ENCODE peak calls at places on chromosomes 12 and 14, in six cellular contexts. E is HCT116, A is psoas muscle, J is suprapubic skin, I is breast epithelium, W is Peyer's patch. B is an unnamed sample. For H3K36me3, the result is how much of the 10 kb centered on the place peaks cover.

GRCh38 chr14:51431033-51431709 is 191.1 kb downstream of the TMX1 start:
- DNase-seq in W (no peak), E (no peak), I (no peak), A (no peak), J (no peak), B (no peak)

GRCh38 chr12:82524636-82525035 is 162.1 kb upstream of the TMTC2 start:
- DNase-seq in E (no peak), I (no peak), J (no peak), W (no peak), A (no peak), B (no peak)

GRCh38 chr12:70317781-70318180 is 48.3 kb upstream of the KCNMB4 start:
- DNase-seq in W (no peak), E (no peak), I (no peak), A (no peak), J (no peak), B (peak)

GRCh38 chr14:52312872-52313492 is 1.1 kb upstream of the PTGER2 start:
- DNase-seq in W (no peak), I (no peak), E (no peak), J (no peak), A (no peak), B (no peak)

GRCh38 chr14:37587881-37588666 is 7.0 kb downstream of the FOXA1 start:
- DNase-seq in I (no peak), J (no peak), E (no peak), A (no peak), W (peak), B (no peak)

GRCh38 chr12:47791874-47792273 is 18.8 kb downstream of the SLC48A1 start:
- DNase-seq in W (no peak), J (no peak), A (peak), I (no peak), E (no peak), B (no peak)

GRCh38 chr12:107126688-107127481 is 33.5 kb upstream of the CRY1 start:
- DNase-seq in I (no peak), A (no peak), W (no peak), J (no peak), E (peak), B (no peak)

GRCh38 chr14:51823706-51824105 is 36.7 kb upstream of the GNG2 start:
- DNase-seq in I (no peak), J (no peak), E (no peak), A (no peak), W (no peak), B (no peak)

GRCh38 chr12:121261397-121261796 is 35.1 kb downstream of the CAMKK2 start:
- DNase-seq in J (no peak), W (no peak), A (no peak), E (no peak), I (no peak), B (no peak)

GRCh38 chr12:22039361-22039760 is 6.7 kb upstream of the CMAS start:
- DNase-seq in J (no peak), A (no peak), W (no peak), I (no peak), E (no peak), B (no peak)

GRCh38 chr12:94150483-94151225 is 2.3 kb downstream of the PLXNC1 start:
- DNase-seq in E (no peak), J (no peak), W (peak), A (peak), I (no peak), B (peak)

GRCh38 chr14:52790011-52790755 is 1.2 kb downstream of the GNPNAT1 start:
- DNase-seq in A (no peak), W (no peak), E (no peak), I (no peak), J (no peak), B (no peak)

GRCh38 chr14:52277552-52277951 is 10.1 kb downstream of the PTGDR start:
- DNase-seq in J (no peak), I (no peak), E (no peak), A (no peak), W (no peak), B (no peak)

GRCh38 chr12:2335109-2335508 is 282.3 kb downstream of the CACNA1C start:
- DNase-seq in I (no peak), E (no peak), A (no peak), W (no peak), J (no peak), B (no peak)

GRCh38 chr12:32887058-32887457 is 9.5 kb downstream of the PKP2 start:
- DNase-seq in A (no peak), W (no peak), E (no peak), J (no peak), I (no peak), B (no peak)

GRCh38 chr12:24905431-24905830 is 43.5 kb downstream of the BCAT1 start:
- DNase-seq in J (no peak), E (no peak), A (no peak), I (no peak), W (no peak), B (no peak)

GRCh38 chr12:63212316-63212715 is 61.3 kb upstream of the AVPR1A start:
- DNase-seq in W (no peak), I (no peak), J (no peak), A (no peak), E (no peak), B (no peak)

GRCh38 chr12:114409796-114410520 is 4.0 kb upstream of the TBX5 start:
- DNase-seq in A (no peak), E (no peak), I (no peak), W (no peak), J (no peak), B (no peak)
- H3K4me3 ChIP-seq in A (peak), E (no peak), I (peak), W (no peak), J (peak), B (no peak)

GRCh38 chr12:14243941-14244340 is 121.5 kb upstream of the ATF7IP start:
- DNase-seq in I (no peak), A (no peak), E (no peak), W (no peak), J (no peak), B (no peak)

GRCh38 chr12:14240873-14241220 is 124.6 kb upstream of the ATF7IP start:
- DNase-seq in J (no peak), W (no peak), E (no peak), A (no peak), I (no peak), B (no peak)

GRCh38 chr12:14239935-14240872 is 125.3 kb upstream of the ATF7IP start:
- DNase-seq in I (peak), J (no peak), W (no peak), E (no peak), A (no peak), B (peak)

GRCh38 chr12:14238224-14238792 is 127.2 kb upstream of the ATF7IP start:
- DNase-seq in J (no peak), W (no peak), I (no peak), A (no peak), E (no peak), B (no peak)

GRCh38 chr12:14239350-14239934 is 126.0 kb upstream of the ATF7IP start:
- DNase-seq in I (peak), A (no peak), E (no peak), W (no peak), J (no peak), B (peak)
- TF ChIP-seq CTCF in I (no peak), A (no peak), E (no peak), W (peak), J (peak), B (peak)

GRCh38 chr14:96852823-96853422 is 55.7 kb downstream of the VRK1 start:
- DNase-seq in W (no peak), J (no peak), I (no peak), A (no peak), E (peak), B (no peak)

GRCh38 chr14:96847451-96847850 is 50.3 kb downstream of the VRK1 start:
- DNase-seq in A (no peak), E (no peak), J (no peak), I (no peak), W (no peak), B (no peak)

GRCh38 chr14:96851694-96852381 is 54.7 kb downstream of the VRK1 start:
- DNase-seq in A (no peak), W (no peak), I (no peak), E (no peak), J (no peak), B (no peak)
- H3K36me3 ChIP-seq in A (under half), W (under half), I (under half), E (under half), J (under half), B (under half)

DNA sequence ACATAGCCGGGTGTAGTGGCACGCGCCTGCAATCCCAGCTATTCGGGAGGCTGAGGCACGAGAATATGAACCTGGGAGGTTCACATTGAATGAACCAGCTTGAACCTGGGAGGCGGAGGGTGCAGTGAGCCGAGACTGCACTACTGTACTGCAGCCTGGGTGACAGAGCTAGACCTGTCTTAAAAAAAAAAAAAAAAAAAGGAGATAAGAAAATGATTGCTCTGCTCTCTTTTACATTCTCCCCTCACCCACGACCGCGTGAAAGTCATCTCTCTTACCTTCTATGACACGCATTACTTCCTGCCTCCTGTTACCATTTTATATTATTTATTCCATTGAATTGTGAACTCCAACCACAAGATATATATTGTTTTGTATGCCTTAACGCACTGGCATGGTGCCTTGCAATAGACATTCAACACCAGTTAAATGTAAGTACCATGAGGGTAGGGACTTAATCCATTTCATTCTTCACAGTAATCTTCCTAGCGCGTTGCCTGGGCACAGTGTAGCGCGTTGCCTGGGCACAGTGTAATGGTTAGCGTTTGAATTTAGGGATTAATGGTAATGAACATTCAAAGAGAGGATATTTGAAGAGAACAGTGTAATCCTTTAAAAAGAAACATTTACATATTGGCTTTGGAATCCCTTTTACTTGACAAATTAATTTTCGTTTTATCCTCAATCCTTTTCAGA is 2.7 kb downstream of the RAP1B start:
- DNase-seq in W (no peak), J (no peak), E (no peak), A (no peak), I (no peak), B (no peak)
- H3K4me3 ChIP-seq in W (peak), J (peak), E (no peak), A (peak), I (peak), B (peak)